ENCODE peak calls at places on chromosomes 6 and 20, in six cellular contexts. C is GM23338, M is MM.1S, L is fibroblast of lung, O is HepG2, K is HCT116. J is an unnamed sample. For H3K4me1, the result is how much of the 10 kb centered on the place peaks cover.

GRCh38 chr6:140490086-140490485 is 1115.6 kb upstream of the CITED2 start:
- DNase-seq in C (no peak), M (no peak), L (peak), O (no peak), K (no peak), J (no peak)

GRCh38 chr20:1710484-1710883 is 52.9 kb upstream of the SIRPG start:
- DNase-seq in C (no peak), M (no peak), L (no peak), O (no peak), K (no peak), J (no peak)

GRCh38 chr6:97813881-97814280 is 530.9 kb upstream of the MMS22L start:
- DNase-seq in C (no peak), M (no peak), L (no peak), O (no peak), K (no peak), J (no peak)

GRCh38 chr20:61588356-61589054 is 336.4 kb downstream of the CDH4 start:
- DNase-seq in C (no peak), M (no peak), L (peak), O (no peak), K (no peak), J (no peak)

GRCh38 chr6:31949926-31950548 is 4.1 kb downstream of the CFB start:
- DNase-seq in C (no peak), M (no peak), L (no peak), O (no peak), K (no peak), J (no peak)

GRCh38 chr20:51346686-51347485 is 195.6 kb downstream of the NFATC2 start:
- DNase-seq in C (no peak), M (no peak), L (peak), O (no peak), K (no peak), J (no peak)

GRCh38 chr6:111614833-111615582 is 9.3 kb upstream of the TRAF3IP2 start:
- DNase-seq in C (peak), M (no peak), L (no peak), O (peak), K (no peak), J (peak)

GRCh38 chr6:142761756-142762155 is 183.2 kb downstream of the HIVEP2 start:
- DNase-seq in C (no peak), M (no peak), L (no peak), O (no peak), K (no peak), J (no peak)

GRCh38 chr20:15739056-15739455 is 834.2 kb downstream of the KIF16B start:
- DNase-seq in C (no peak), M (no peak), L (no peak), O (no peak), K (no peak), J (no peak)

GRCh38 chr6:88248709-88249321 is 82.7 kb upstream of the CNR1 start:
- DNase-seq in C (no peak), M (no peak), L (no peak), O (no peak), K (no peak), J (no peak)

GRCh38 chr20:11267131-11267761 is 593.4 kb upstream of the JAG1 start:
- DNase-seq in C (peak), M (no peak), L (peak), O (peak), K (peak), J (peak)

GRCh38 chr6:4962905-4963304 is 40.9 kb downstream of the RPP40 start:
- DNase-seq in C (no peak), M (no peak), L (no peak), O (no peak), K (no peak), J (peak)

GRCh38 chr6:81769834-81770233 is 17.4 kb upstream of the TENT5A start:
- DNase-seq in C (peak), M (no peak), L (peak), O (no peak), K (no peak), J (no peak)

GRCh38 chr6:160221423-160221822 is 37.2 kb downstream of the SLC22A2 start:
- DNase-seq in C (peak), M (peak), L (peak), O (peak), K (no peak), J (peak)

GRCh38 chr6:23213193-23213592 is 643.8 kb downstream of the HDGFL1 start:
- DNase-seq in C (no peak), M (no peak), L (peak), O (no peak), K (no peak), J (no peak)

GRCh38 chr6:24126586-24127192 is 674 bp downstream of the NRSN1 start:
- DNase-seq in C (peak), M (peak), L (peak), O (peak), K (peak), J (peak)

GRCh38 chr20:32924781-32925180 is 66.1 kb downstream of the EFCAB8 start:
- DNase-seq in C (no peak), M (no peak), L (no peak), O (no peak), K (no peak), J (no peak)

GRCh38 chr20:46206025-46206424 is 87.9 kb downstream of the CD40 start:
- DNase-seq in C (no peak), M (no peak), L (peak), O (no peak), K (no peak), J (no peak)

GRCh38 chr6:105568121-105568520 is 165.2 kb upstream of the PREP start:
- DNase-seq in C (no peak), M (no peak), L (peak), O (no peak), K (no peak), J (no peak)

GRCh38 chr6:53264915-53265615 is 83.7 kb downstream of the ELOVL5 start:
- DNase-seq in C (no peak), M (no peak), L (no peak), O (no peak), K (no peak), J (no peak)

GRCh38 chr6:161169690-161170089 is 104.2 kb downstream of the AGPAT4 start:
- DNase-seq in C (no peak), M (no peak), L (peak), O (no peak), K (no peak), J (peak)

GRCh38 chr6:17712573-17712972 is 5.8 kb upstream of the NUP153 start:
- DNase-seq in C (no peak), M (no peak), L (no peak), O (peak), K (no peak), J (no peak)

GRCh38 chr6:157668034-157668401 is 155.0 kb upstream of the SNX9 start:
- DNase-seq in C (no peak), M (no peak), L (no peak), O (no peak), K (no peak), J (no peak)

GRCh38 chr20:57897156-57897874 is 187.5 kb upstream of the PMEPA1 start:
- DNase-seq in C (no peak), M (no peak), L (no peak), O (no peak), K (no peak), J (no peak)

GRCh38 chr6:18035330-18035854 is 48.0 kb upstream of the KIF13A start:
- DNase-seq in C (no peak), M (no peak), L (no peak), O (no peak), K (no peak), J (no peak)

GRCh38 chr20:59007758-59008511 is 881 bp upstream of the CTSZ start:
- DNase-seq in C (peak), M (no peak), L (no peak), O (no peak), K (no peak), J (no peak)

GRCh38 chr6:52543729-52544324 is 33.0 kb downstream of the TRAM2 start:
- DNase-seq in C (peak), M (no peak), L (peak), O (peak), K (no peak), J (peak)

GRCh38 chr20:51378171-51378928 is 164.2 kb downstream of the NFATC2 start:
- DNase-seq in C (peak), M (no peak), L (no peak), O (no peak), K (no peak), J (peak)

GRCh38 chr20:38630727-38631126 is 29.1 kb downstream of the ARHGAP40 start:
- DNase-seq in C (no peak), M (no peak), L (no peak), O (no peak), K (peak), J (no peak)

GRCh38 chr6:549901-550300 is 107.0 kb downstream of the HUS1B start:
- DNase-seq in C (no peak), M (no peak), L (no peak), O (no peak), K (no peak), J (no peak)

GRCh38 chr6:132161283-132161682 is 210.1 kb upstream of the CCN2 start:
- DNase-seq in C (peak), M (peak), L (peak), O (peak), K (peak), J (peak)

GRCh38 chr20:49951160-49951559 is 15.0 kb downstream of the RNF114 start:
- DNase-seq in C (no peak), M (no peak), L (peak), O (no peak), K (no peak), J (no peak)

GRCh38 chr20:58144071-58144470 is 84.4 kb downstream of the ANKRD60 start:
- DNase-seq in C (no peak), M (no peak), L (no peak), O (no peak), K (no peak), J (no peak)

GRCh38 chr6:34319471-34319885 is 70.7 kb upstream of the SMIM29 start:
- DNase-seq in C (no peak), M (no peak), L (no peak), O (peak), K (no peak), J (no peak)

GRCh38 chr20:37526839-37527637 is 638 bp downstream of the BLCAP start:
- DNase-seq in C (peak), M (no peak), L (peak), O (no peak), K (no peak), J (peak)

GRCh38 chr6:1311400-1312192 is at the start of gene FOXQ1:
- DNase-seq in C (peak), M (peak), L (peak), O (peak), K (peak), J (peak)

GRCh38 chr6:166747644-166748595 is 120.9 kb upstream of the RPS6KA2 start:
- DNase-seq in C (peak), M (no peak), L (no peak), O (no peak), K (no peak), J (peak)

GRCh38 chr20:24721891-24722530 is 227.1 kb upstream of the CST7 start:
- DNase-seq in C (no peak), M (no peak), L (no peak), O (no peak), K (no peak), J (no peak)

DNA sequence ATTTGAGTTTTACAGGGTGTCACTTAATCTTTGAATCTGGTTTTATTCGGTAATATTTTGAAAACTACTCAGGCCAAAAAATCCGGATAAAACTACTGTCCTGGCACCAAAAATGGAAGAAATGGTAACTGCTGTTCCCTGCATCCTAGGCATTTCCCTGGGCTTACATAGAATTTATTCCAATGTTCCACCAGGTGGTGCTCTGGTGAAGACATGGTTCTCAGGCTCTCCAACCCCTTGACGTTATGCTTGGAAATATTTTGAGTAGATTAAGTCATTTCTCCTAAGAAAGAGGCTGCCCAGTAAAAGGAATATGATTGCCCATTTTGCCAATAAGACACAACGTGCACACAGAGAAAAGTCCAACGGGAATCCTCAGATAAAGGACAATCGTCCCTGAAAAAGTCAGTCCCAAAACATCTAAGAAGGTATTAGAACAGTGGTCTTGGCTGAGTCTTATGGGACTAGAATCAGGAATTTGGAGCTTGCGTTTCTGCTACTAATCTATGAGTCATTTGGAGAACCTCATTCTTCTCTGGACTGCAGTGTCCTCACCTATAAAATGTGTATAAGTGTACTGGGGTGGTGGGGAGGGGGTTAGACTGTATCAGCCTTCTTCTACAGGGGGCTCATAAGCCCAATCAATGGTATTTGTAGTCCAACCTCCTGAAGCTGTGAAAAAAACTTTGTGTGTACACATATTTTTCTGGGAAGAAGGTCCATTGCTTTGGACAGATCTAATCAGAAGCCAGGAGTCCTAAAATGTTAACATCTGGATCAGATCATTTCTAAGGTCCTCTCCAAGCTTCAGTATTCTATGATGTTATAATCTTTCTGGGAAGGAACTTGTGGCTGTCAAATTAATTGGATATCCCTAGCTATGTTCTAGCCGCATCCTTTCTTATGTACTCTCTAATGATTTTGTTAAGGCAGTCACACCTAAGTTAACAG is 131.0 kb upstream of the BMP2 start:
- DNase-seq in C (peak), M (peak), L (peak), O (peak), K (no peak), J (peak)
- TF ChIP-seq CTCF in C (peak), M (peak), L (peak), O (peak), K (peak), J (peak)

DNA sequence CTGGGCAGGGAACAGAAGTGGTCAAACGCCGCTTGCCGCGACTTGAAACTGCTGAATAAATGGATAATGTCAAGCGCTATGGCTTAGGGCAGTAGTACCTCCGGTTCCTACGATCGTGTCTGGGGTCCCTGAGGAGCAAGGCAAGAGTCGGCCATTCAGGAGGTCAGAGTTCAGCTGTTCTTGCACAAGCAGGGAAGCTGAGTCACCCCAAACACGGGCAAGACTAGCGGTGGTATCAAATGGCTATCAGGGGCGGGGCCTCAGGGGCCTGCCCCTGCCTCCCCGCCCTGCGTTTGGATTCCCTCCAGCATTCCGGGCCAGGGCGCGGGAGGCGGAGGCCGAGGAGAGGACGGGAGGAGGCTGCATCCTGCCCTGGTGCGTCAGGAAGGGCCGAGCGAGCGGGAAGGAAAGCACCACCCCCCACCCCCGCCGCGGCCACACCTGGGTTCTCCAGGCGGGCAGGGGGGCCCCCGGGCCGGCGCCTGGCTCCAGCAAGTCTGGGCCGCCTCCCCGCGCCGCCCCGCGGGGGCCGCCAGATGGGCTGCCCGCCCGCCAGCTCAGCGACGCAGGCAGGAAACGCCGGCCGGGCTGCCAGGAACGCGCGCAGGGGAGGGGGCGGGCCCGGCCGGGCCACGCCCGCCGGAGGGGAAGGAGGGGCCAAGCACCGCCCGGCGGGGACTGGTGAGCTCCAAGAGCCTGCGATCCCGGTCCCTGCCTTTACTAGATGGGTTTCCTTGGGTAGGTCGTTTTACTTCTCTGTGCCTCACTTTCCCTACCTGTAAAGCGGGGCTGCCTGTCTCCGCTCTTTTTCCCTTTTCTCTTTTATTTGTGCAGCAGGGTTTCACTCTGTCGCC is 32.2 kb upstream of the ID1 start:
- DNase-seq in C (peak), M (peak), L (peak), O (peak), K (peak), J (peak)
- H3K4me1 ChIP-seq in C (half or more), M (under half), L (under half), O (half or more), K (half or more), J (under half)

DNA sequence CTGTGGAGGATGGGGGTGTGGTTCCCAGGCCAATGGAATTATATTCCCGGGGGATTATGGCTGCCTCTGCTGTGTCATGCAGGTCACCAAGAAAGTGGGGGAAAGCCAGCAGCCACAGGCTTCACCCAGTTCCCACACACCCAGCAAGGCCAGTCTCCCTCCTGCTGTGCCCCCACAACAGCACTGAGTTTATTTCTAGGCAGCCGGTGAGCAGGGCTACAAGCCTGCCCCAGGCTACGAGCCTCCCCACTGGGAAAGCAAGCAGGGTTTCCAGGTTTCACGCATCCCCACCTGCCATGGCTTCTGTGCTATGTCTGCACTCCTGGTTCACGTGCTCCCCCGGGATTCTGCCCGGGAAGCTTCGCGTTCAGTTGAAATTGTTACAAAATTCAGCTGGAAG is 72.6 kb downstream of the ERMARD start:
- DNase-seq in C (no peak), M (no peak), L (no peak), O (no peak), K (no peak), J (no peak)
- TF ChIP-seq EZH2 in C (no peak), M (no peak), L (no peak), O (no peak), K (no peak), J (no peak)

DNA sequence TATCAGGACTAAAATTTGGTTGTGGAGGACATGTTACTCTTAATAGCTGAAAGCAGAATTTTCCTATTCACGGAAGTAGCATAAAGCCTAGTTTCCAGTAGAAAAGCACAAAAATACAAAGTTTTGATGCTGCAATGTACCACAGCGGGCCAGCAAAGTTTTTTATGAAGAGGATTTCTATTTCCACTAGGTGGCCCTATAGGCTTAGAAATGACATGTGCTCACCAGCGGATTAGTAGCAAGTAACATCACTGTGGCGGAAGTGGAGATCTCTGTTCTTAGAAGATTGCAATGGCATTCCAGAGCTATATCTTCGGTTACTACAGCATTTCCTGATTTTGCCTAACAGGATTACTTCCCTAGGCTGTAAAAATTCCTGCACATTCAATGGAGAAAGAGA is 1219.0 kb upstream of the EYS start:
- DNase-seq in C (peak), M (peak), L (peak), O (peak), K (peak), J (peak)
- TF ChIP-seq CTCF in C (peak), M (peak), L (no peak), O (peak), K (peak), J (no peak)